ENCODE peak calls at places on chromosomes 1 and 21, in seven cellular contexts. One of them, this sample, is unnamed.

GRCh38 chr1:112033422-112034120 is 44.1 kb upstream of the KCND3 start:
- DNase-seq in HCT116: no peak
- DNase-seq in testis: no peak
- DNase-seq in body of pancreas: peak
- DNase-seq in stomach: no peak
- DNase-seq in uterus: no peak
- DNase-seq in ovary: no peak
- DNase-seq in this sample: no peak

GRCh38 chr1:52296345-52296744 is 69.7 kb downstream of the CC2D1B start:
- DNase-seq in stomach: no peak
- DNase-seq in HCT116: peak
- DNase-seq in uterus: no peak
- DNase-seq in body of pancreas: peak
- DNase-seq in ovary: no peak
- DNase-seq in testis: no peak
- DNase-seq in this sample: peak

GRCh38 chr21:36718951-36719501 is 20.1 kb downstream of the SIM2 start:
- DNase-seq in uterus: no peak
- DNase-seq in ovary: no peak
- DNase-seq in HCT116: peak
- DNase-seq in stomach: peak
- DNase-seq in body of pancreas: no peak
- DNase-seq in testis: no peak
- DNase-seq in this sample: peak

GRCh38 chr1:65959896-65960295 is 167.2 kb downstream of the PDE4B start:
- DNase-seq in uterus: no peak
- DNase-seq in ovary: no peak
- DNase-seq in body of pancreas: no peak
- DNase-seq in testis: no peak
- DNase-seq in stomach: peak
- DNase-seq in HCT116: no peak
- DNase-seq in this sample: no peak

GRCh38 chr21:25512095-25513086 is 94.9 kb downstream of the MRPL39 start:
- DNase-seq in HCT116: no peak
- DNase-seq in testis: peak
- DNase-seq in uterus: no peak
- DNase-seq in stomach: no peak
- DNase-seq in body of pancreas: no peak
- DNase-seq in ovary: no peak
- DNase-seq in this sample: no peak

GRCh38 chr21:36676039-36676950 is 22.6 kb upstream of the SIM2 start:
- DNase-seq in stomach: no peak
- DNase-seq in body of pancreas: no peak
- DNase-seq in uterus: no peak
- DNase-seq in ovary: no peak
- DNase-seq in HCT116: no peak
- DNase-seq in testis: no peak
- DNase-seq in this sample: no peak

GRCh38 chr1:199243423-199244061 is 604.7 kb downstream of the PTPRC start:
- DNase-seq in body of pancreas: peak
- DNase-seq in testis: peak
- DNase-seq in stomach: peak
- DNase-seq in HCT116: peak
- DNase-seq in ovary: no peak
- DNase-seq in uterus: no peak
- DNase-seq in this sample: peak

GRCh38 chr1:2226525-2227340 is 1.4 kb upstream of the SKI start:
- DNase-seq in stomach: no peak
- DNase-seq in ovary: peak
- DNase-seq in HCT116: no peak
- DNase-seq in body of pancreas: no peak
- DNase-seq in testis: no peak
- DNase-seq in uterus: peak
- DNase-seq in this sample: peak

GRCh38 chr1:116415699-116416533 is 42.9 kb downstream of the ATP1A1 start:
- DNase-seq in ovary: peak
- DNase-seq in uterus: no peak
- DNase-seq in testis: peak
- DNase-seq in stomach: no peak
- DNase-seq in HCT116: no peak
- DNase-seq in body of pancreas: peak
- DNase-seq in this sample: peak
- TF ChIP-seq POLR2A in ovary: no peak
- TF ChIP-seq POLR2A in uterus: no peak
- TF ChIP-seq POLR2A in testis: no peak
- TF ChIP-seq POLR2A in stomach: no peak
- TF ChIP-seq POLR2A in HCT116: no peak
- TF ChIP-seq POLR2A in body of pancreas: peak
- TF ChIP-seq POLR2A in this sample: peak

DNA sequence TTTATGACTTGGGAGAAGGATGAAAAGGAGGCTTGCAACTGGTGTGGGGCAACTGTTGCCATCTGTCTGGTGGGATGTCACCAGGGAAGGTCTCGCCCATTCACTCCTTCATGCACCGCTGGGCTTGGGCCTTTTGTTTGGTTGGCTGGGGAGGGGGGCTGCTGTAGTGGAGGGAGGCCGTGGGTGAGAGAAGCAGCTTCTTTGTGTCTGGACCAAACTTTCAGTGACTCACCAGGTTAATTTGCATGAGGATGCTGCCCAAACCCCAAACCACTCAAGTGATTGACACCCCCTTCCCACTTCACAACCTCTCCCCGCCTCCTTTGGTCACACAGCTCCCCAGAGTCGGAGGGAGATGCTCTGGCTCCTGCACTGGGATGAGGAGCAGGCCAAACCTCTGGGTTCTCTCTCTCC is 19.7 kb downstream of the BTG2 start:
- DNase-seq in uterus: no peak
- DNase-seq in testis: no peak
- DNase-seq in stomach: no peak
- DNase-seq in HCT116: no peak
- DNase-seq in ovary: no peak
- DNase-seq in body of pancreas: peak
- DNase-seq in this sample: no peak
- TF ChIP-seq POLR2A in uterus: no peak
- TF ChIP-seq POLR2A in testis: no peak
- TF ChIP-seq POLR2A in stomach: no peak
- TF ChIP-seq POLR2A in HCT116: no peak
- TF ChIP-seq POLR2A in ovary: no peak
- TF ChIP-seq POLR2A in body of pancreas: peak
- TF ChIP-seq POLR2A in this sample: no peak

GRCh38 chr21:43340491-43341348 is 86.2 kb downstream of the SIK1 start:
- DNase-seq in HCT116: peak
- DNase-seq in ovary: no peak
- DNase-seq in stomach: peak
- DNase-seq in testis: no peak
- DNase-seq in body of pancreas: no peak
- DNase-seq in uterus: no peak
- DNase-seq in this sample: no peak
- TF ChIP-seq POLR2A in HCT116: no peak
- TF ChIP-seq POLR2A in ovary: no peak
- TF ChIP-seq POLR2A in stomach: no peak
- TF ChIP-seq POLR2A in testis: no peak
- TF ChIP-seq POLR2A in body of pancreas: no peak
- TF ChIP-seq POLR2A in uterus: no peak
- TF ChIP-seq POLR2A in this sample: no peak

DNA sequence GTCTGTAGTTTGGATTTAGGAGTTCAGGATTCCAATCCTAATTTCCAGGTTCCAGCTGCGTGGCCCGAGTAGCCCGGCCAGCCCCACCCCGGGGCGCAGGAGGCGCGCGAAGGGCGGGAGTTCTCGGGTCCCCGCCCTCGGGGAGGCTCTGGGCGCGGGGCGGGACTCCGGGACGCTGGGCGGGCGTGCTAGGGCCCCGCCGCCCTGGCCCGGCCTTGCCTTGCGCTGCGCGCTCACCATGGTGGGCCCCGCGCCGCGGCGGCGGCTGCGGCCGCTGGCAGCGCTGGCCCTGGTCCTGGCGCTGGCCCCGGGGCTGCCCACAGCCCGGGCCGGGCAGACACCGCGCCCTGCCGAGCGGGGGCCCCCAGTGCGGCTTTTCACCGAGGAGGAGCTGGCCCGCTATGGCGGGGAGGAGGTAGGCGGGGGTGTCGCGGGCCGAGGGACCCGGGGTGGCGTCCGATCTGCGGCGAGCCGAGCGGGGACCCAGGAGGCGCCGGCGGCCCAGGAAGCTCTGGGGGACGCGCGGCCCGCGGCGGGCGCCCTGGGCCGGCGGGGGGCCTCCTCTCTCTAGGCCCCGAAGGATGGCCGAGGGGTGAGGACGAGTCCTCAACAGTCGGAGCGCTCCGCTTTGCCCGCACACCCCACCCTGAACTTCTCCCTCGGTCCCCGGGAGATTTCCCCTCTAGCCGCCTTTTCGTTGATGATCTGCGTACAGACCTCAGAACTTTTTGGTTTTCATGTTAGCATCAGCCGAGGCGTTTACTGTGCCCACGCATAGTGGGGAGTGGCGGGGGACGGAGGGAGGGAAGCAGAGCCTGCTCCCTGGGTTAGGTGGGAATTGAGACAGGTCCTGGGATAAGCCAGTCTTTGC is at the start of gene NENF:
- DNase-seq in uterus: peak
- DNase-seq in HCT116: peak
- DNase-seq in ovary: peak
- DNase-seq in body of pancreas: peak
- DNase-seq in stomach: peak
- DNase-seq in testis: peak
- DNase-seq in this sample: peak
- TF ChIP-seq POLR2A in uterus: peak
- TF ChIP-seq POLR2A in HCT116: peak
- TF ChIP-seq POLR2A in ovary: peak
- TF ChIP-seq POLR2A in body of pancreas: peak
- TF ChIP-seq POLR2A in stomach: no peak
- TF ChIP-seq POLR2A in testis: no peak
- TF ChIP-seq POLR2A in this sample: peak

DNA sequence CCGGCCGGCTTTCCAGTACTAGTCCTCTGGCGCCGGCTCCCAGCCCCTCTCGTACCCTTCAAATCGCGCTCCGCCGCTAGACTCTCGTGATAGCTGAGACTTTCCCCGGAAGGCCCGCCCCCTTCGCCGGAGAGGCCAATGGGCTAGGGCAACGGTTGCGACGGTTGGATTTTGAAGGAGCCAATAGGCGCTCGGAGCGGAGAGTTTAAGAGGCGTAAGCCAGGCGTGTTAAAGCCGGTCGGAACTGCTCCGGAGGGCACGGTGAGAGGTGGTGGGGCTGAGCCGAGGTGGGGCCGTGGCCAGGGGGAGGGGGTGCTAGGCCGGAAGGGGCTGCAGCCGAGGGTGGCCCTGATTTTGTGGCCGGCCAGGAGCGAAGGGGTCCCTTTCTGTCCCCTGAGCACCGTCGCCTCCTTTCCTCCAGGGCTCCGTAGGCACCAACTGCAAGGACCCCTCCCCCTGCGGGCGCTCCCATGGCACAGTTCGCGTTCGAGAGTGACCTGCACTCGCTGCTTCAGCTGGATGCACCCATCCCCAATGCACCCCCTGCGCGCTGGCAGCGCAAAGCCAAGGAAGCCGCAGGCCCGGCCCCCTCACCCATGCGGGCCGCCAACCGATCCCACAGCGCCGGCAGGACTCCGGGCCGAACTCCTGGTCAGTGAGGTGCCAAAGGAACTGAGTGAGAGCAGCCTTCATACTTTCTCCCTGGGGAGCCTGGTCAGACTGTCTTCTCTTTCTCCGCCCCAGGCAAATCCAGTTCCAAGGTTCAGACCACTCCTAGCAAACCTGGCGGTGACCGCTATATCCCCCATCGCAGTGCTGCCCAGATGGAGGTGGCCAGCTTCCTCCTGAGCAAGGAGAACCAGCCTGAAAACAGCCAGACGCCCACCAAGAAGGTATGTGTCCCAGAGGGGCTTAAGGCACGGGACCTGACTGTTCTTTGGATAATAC is at the start of gene CDC20:
- DNase-seq in testis: peak
- DNase-seq in stomach: peak
- DNase-seq in uterus: peak
- DNase-seq in ovary: peak
- DNase-seq in body of pancreas: peak
- DNase-seq in HCT116: peak
- DNase-seq in this sample: peak
- TF ChIP-seq POLR2A in testis: no peak
- TF ChIP-seq POLR2A in stomach: no peak
- TF ChIP-seq POLR2A in uterus: peak
- TF ChIP-seq POLR2A in ovary: no peak
- TF ChIP-seq POLR2A in body of pancreas: no peak
- TF ChIP-seq POLR2A in HCT116: peak
- TF ChIP-seq POLR2A in this sample: peak

GRCh38 chr1:236526079-236526478 is 2.3 kb downstream of the LGALS8 start:
- DNase-seq in testis: no peak
- DNase-seq in ovary: no peak
- DNase-seq in stomach: no peak
- DNase-seq in HCT116: no peak
- DNase-seq in uterus: no peak
- DNase-seq in body of pancreas: no peak
- DNase-seq in this sample: no peak

GRCh38 chr1:236523704-236524141 is at the start of gene LGALS8:
- DNase-seq in HCT116: peak
- DNase-seq in testis: peak
- DNase-seq in body of pancreas: peak
- DNase-seq in uterus: peak
- DNase-seq in ovary: peak
- DNase-seq in stomach: peak
- DNase-seq in this sample: peak

GRCh38 chr1:236522937-236523703 is 662 bp upstream of the LGALS8 start:
- DNase-seq in testis: peak
- DNase-seq in uterus: peak
- DNase-seq in stomach: peak
- DNase-seq in ovary: peak
- DNase-seq in body of pancreas: peak
- DNase-seq in HCT116: no peak
- DNase-seq in this sample: peak

GRCh38 chr1:236524892-236525179 is 1.1 kb downstream of the LGALS8 start:
- DNase-seq in body of pancreas: no peak
- DNase-seq in stomach: no peak
- DNase-seq in uterus: no peak
- DNase-seq in HCT116: no peak
- DNase-seq in ovary: no peak
- DNase-seq in testis: no peak
- DNase-seq in this sample: no peak

DNA sequence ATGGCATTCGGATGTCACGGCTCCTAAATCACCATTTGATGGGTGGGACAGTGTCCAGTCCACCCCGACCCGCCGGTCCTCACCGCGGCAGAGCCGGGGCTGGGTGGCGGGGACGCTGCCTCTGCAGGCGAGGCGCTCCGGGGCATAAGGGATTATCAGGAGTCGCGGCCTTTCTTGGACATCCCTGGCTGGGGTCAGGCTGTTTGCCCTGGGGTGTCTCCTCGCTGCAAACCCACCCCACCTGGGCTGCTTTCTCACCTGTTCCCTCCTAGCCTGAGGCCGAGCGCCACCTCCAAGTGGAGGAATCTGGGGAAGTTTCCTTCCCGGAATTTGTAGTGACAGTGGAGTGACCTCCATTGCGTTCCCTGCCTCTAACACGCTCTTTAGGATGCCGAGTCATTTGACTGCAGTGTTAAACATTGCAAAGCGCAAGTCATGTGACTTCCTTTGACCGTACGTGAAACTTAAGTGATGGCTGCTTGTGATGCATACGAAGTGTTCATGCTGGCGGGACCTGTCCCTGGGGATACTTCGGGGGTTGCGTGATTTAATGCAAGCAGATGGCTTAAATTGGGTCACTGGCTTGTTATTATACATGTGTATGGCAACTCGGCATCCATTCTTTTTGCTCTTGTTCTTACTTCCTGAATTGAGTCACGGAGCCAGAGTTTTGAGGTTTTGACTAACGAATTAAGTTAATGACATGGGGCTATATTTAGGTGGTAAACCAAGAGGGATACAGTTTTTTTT is 535 bp downstream of the LGALS8 start:
- DNase-seq in stomach: peak
- DNase-seq in ovary: no peak
- DNase-seq in HCT116: peak
- DNase-seq in testis: peak
- DNase-seq in body of pancreas: peak
- DNase-seq in uterus: peak
- DNase-seq in this sample: peak
- TF ChIP-seq POLR2A in stomach: peak
- TF ChIP-seq POLR2A in ovary: no peak
- TF ChIP-seq POLR2A in HCT116: peak
- TF ChIP-seq POLR2A in testis: no peak
- TF ChIP-seq POLR2A in body of pancreas: peak
- TF ChIP-seq POLR2A in uterus: no peak
- TF ChIP-seq POLR2A in this sample: peak

This sample was measured in erythroblast.